ENCODE peak calls at places on chromosomes 12 and 14, in four cellular contexts. V is SW 1271, X is stomach, J is NCI-H510A. P is an unnamed sample.

GRCh38 chr14:54173782-54174181 is 217.2 kb upstream of the BMP4 start:
- DNase-seq in V (no peak), X (no peak), J (no peak), P (no peak)

GRCh38 chr12:113860059-113860820 is 105.9 kb downstream of the RBM19 start:
- DNase-seq in J (peak), V (no peak), X (no peak), P (no peak)

GRCh38 chr12:80988986-80989385 is 51.3 kb upstream of the LIN7A start:
- DNase-seq in X (peak), J (no peak), V (no peak), P (no peak)

GRCh38 chr12:20557076-20557475 is 138.1 kb upstream of the SLCO1C1 start:
- DNase-seq in X (no peak), J (no peak), V (no peak), P (no peak)

GRCh38 chr12:58980768-58981167 is 60.5 kb upstream of the LRIG3 start:
- DNase-seq in X (no peak), J (no peak), V (no peak), P (no peak)

GRCh38 chr14:61925043-61925442 is 162.8 kb downstream of the SNAPC1 start:
- DNase-seq in J (no peak), V (no peak), X (no peak), P (no peak)

GRCh38 chr14:70780396-70781075 is 28.8 kb downstream of the MAP3K9 start:
- DNase-seq in X (peak), J (no peak), V (no peak), P (peak)

GRCh38 chr12:247271-247670 is 15.4 kb downstream of the SLC6A13 start:
- DNase-seq in X (no peak), J (no peak), V (no peak), P (no peak)

GRCh38 chr14:64823305-64823985 is 56.3 kb downstream of the SPTB start:
- DNase-seq in V (no peak), J (peak), X (peak), P (peak)

GRCh38 chr12:26233620-26234019 is 38.2 kb downstream of the SSPN start:
- DNase-seq in V (no peak), J (no peak), X (no peak), P (no peak)

GRCh38 chr14:53381879-53382278 is 228.8 kb upstream of the DDHD1 start:
- DNase-seq in V (no peak), J (no peak), X (no peak), P (no peak)

GRCh38 chr12:131608740-131609665 is 101.9 kb upstream of the SFSWAP start:
- DNase-seq in J (no peak), V (no peak), X (peak), P (peak)

GRCh38 chr14:77154421-77154820 is 12.8 kb upstream of the ZDHHC22 start:
- DNase-seq in V (no peak), J (no peak), X (no peak), P (no peak)

GRCh38 chr12:1529862-1530591 is 64.4 kb downstream of the FBXL14 start:
- DNase-seq in J (no peak), X (no peak), V (no peak), P (no peak)

GRCh38 chr12:69055280-69055679 is 122.3 kb upstream of the CPM start:
- DNase-seq in X (no peak), J (no peak), V (no peak), P (no peak)

GRCh38 chr14:37623552-37623951 is 28.1 kb downstream of the TTC6 start:
- DNase-seq in V (no peak), X (no peak), J (no peak), P (no peak)

GRCh38 chr12:126107659-126108058 is 1042.4 kb downstream of the AACS start:
- DNase-seq in J (no peak), X (no peak), V (no peak), P (no peak)

GRCh38 chr12:116619246-116619645 is 60.1 kb downstream of the MAP1LC3B2 start:
- DNase-seq in V (no peak), J (no peak), X (no peak), P (no peak)

GRCh38 chr14:94540031-94540794 is 21.0 kb upstream of the SERPINA4 start:
- DNase-seq in J (no peak), X (no peak), V (no peak), P (no peak)

GRCh38 chr12:66103011-66103913 is 27.3 kb downstream of the LLPH start:
- DNase-seq in X (no peak), J (no peak), V (no peak), P (no peak)

GRCh38 chr12:40446385-40446784 is 221.6 kb downstream of the LRRK2 start:
- DNase-seq in J (no peak), X (no peak), V (peak), P (no peak)

GRCh38 chr14:45699451-45699850 is 446.4 kb upstream of the MIS18BP1 start:
- DNase-seq in J (no peak), V (no peak), X (no peak), P (no peak)

GRCh38 chr12:63499567-63499966 is 168.7 kb downstream of the DPY19L2 start:
- DNase-seq in X (no peak), J (no peak), V (no peak), P (no peak)

GRCh38 chr14:42222924-42223471 is 616.3 kb downstream of the LRFN5 start:
- DNase-seq in X (no peak), J (peak), V (no peak), P (no peak)

GRCh38 chr12:12081836-12082497 is 11.2 kb downstream of the BCL2L14 start:
- DNase-seq in J (no peak), X (no peak), V (no peak), P (peak)

GRCh38 chr12:62621239-62621638 is 154.6 kb downstream of the MON2 start:
- DNase-seq in X (no peak), V (no peak), J (peak), P (no peak)

GRCh38 chr14:104281768-104282301 is 143.4 kb downstream of the KIF26A start:
- DNase-seq in J (no peak), V (no peak), X (peak), P (peak)

GRCh38 chr12:32265461-32265860 is 133.9 kb upstream of the FGD4 start:
- DNase-seq in X (no peak), J (no peak), V (no peak), P (no peak)

GRCh38 chr12:49777800-49778748 is 36.7 kb downstream of the TMBIM6 start:
- DNase-seq in J (peak), X (peak), V (no peak), P (peak)

GRCh38 chr14:61519106-61519505 is 176.2 kb upstream of the HIF1A start:
- DNase-seq in V (no peak), X (no peak), J (no peak), P (no peak)

GRCh38 chr14:58104808-58105207 is 47.2 kb downstream of the ARMH4 start:
- DNase-seq in V (no peak), X (no peak), J (no peak), P (no peak)

GRCh38 chr14:61525293-61526011 is 169.9 kb upstream of the HIF1A start:
- DNase-seq in J (no peak), V (no peak), X (peak), P (peak)

GRCh38 chr12:82314406-82314892 is 43.7 kb downstream of the CCDC59 start:
- DNase-seq in V (no peak), J (no peak), X (peak), P (peak)

GRCh38 chr12:31531908-31532307 is 59.0 kb downstream of the DENND5B start:
- DNase-seq in X (no peak), J (no peak), V (no peak), P (no peak)

GRCh38 chr12:55132816-55133215 is 6.6 kb downstream of the OR9K2 start:
- DNase-seq in X (no peak), J (no peak), V (no peak), P (no peak)

GRCh38 chr12:132218519-132218860 is 74.2 kb downstream of the NOC4L start:
- DNase-seq in X (no peak), J (no peak), V (no peak), P (no peak)

GRCh38 chr12:34363050-34363673 is 340.9 kb downstream of the ALG10 start:
- DNase-seq in V (no peak), J (no peak), X (no peak), P (no peak)